ENCODE peak calls at places on chromosomes 3 and 15, in six cellular contexts. One of them, this sample, is unnamed.

GRCh38 chr3:96213393-96213792 is 601.0 kb upstream of the EPHA6 start:
- DNase-seq in breast epithelium: no peak
- DNase-seq in GM12878: no peak
- DNase-seq in sigmoid colon: no peak
- DNase-seq in heart left ventricle: no peak
- DNase-seq in erythroblast: no peak
- DNase-seq in this sample: no peak

GRCh38 chr3:39109086-39109485 is 1.6 kb downstream of the TTC21A start:
- DNase-seq in breast epithelium: no peak
- DNase-seq in GM12878: no peak
- DNase-seq in sigmoid colon: no peak
- DNase-seq in heart left ventricle: no peak
- DNase-seq in erythroblast: no peak
- DNase-seq in this sample: no peak

GRCh38 chr3:181720281-181720680 is 8.6 kb downstream of the SOX2 start:
- DNase-seq in breast epithelium: no peak
- DNase-seq in GM12878: no peak
- DNase-seq in sigmoid colon: no peak
- DNase-seq in heart left ventricle: no peak
- DNase-seq in erythroblast: peak; percentile 46
- DNase-seq in this sample: no peak

GRCh38 chr15:82699726-82700125 is 9.9 kb downstream of the AP3B2 start:
- DNase-seq in breast epithelium: no peak
- DNase-seq in GM12878: no peak
- DNase-seq in sigmoid colon: no peak
- DNase-seq in heart left ventricle: no peak
- DNase-seq in erythroblast: no peak
- DNase-seq in this sample: no peak

GRCh38 chr3:8152826-8153418 is 348.7 kb upstream of the LMCD1 start:
- DNase-seq in breast epithelium: no peak
- DNase-seq in GM12878: no peak
- DNase-seq in sigmoid colon: no peak
- DNase-seq in heart left ventricle: no peak
- DNase-seq in erythroblast: no peak
- DNase-seq in this sample: no peak

GRCh38 chr15:100090411-100090810 is 251.4 kb downstream of the ADAMTS17 start:
- DNase-seq in breast epithelium: no peak
- DNase-seq in GM12878: no peak
- DNase-seq in sigmoid colon: no peak
- DNase-seq in heart left ventricle: no peak
- DNase-seq in erythroblast: no peak
- DNase-seq in this sample: no peak

GRCh38 chr3:72745146-72745976 is 102.9 kb downstream of the SHQ1 start:
- DNase-seq in breast epithelium: no peak
- DNase-seq in GM12878: no peak
- DNase-seq in sigmoid colon: no peak
- DNase-seq in heart left ventricle: no peak
- DNase-seq in erythroblast: peak; percentile 4
- DNase-seq in this sample: no peak

GRCh38 chr3:170839518-170840100 is 30.4 kb downstream of the RPL22L1 start:
- DNase-seq in breast epithelium: no peak
- DNase-seq in GM12878: no peak
- DNase-seq in sigmoid colon: no peak
- DNase-seq in heart left ventricle: no peak
- DNase-seq in erythroblast: no peak
- DNase-seq in this sample: no peak

GRCh38 chr15:70474682-70475438 is 288.5 kb downstream of the UACA start:
- DNase-seq in breast epithelium: peak; percentile 81
- DNase-seq in GM12878: no peak
- DNase-seq in sigmoid colon: peak; percentile 83
- DNase-seq in heart left ventricle: peak; percentile 54
- DNase-seq in erythroblast: no peak
- DNase-seq in this sample: no peak

GRCh38 chr3:2837233-2837632 is 272.9 kb downstream of the IL5RA start:
- DNase-seq in breast epithelium: no peak
- DNase-seq in GM12878: no peak
- DNase-seq in sigmoid colon: no peak
- DNase-seq in heart left ventricle: no peak
- DNase-seq in erythroblast: no peak
- DNase-seq in this sample: no peak

GRCh38 chr15:45790325-45790943 is 155.6 kb downstream of the SQOR start:
- DNase-seq in breast epithelium: no peak
- DNase-seq in GM12878: no peak
- DNase-seq in sigmoid colon: no peak
- DNase-seq in heart left ventricle: no peak
- DNase-seq in erythroblast: peak; percentile 4
- DNase-seq in this sample: peak; percentile 10

GRCh38 chr3:56926513-56927282 is 124.9 kb upstream of the ARHGEF3 start:
- DNase-seq in breast epithelium: no peak
- DNase-seq in GM12878: no peak
- DNase-seq in sigmoid colon: no peak
- DNase-seq in heart left ventricle: no peak
- DNase-seq in erythroblast: no peak
- DNase-seq in this sample: no peak

GRCh38 chr15:83092309-83092976 is 15.0 kb upstream of the TM6SF1 start:
- DNase-seq in breast epithelium: no peak
- DNase-seq in GM12878: no peak
- DNase-seq in sigmoid colon: peak; percentile 73
- DNase-seq in heart left ventricle: peak; percentile 66
- DNase-seq in erythroblast: peak; percentile 89
- DNase-seq in this sample: no peak

DNA sequence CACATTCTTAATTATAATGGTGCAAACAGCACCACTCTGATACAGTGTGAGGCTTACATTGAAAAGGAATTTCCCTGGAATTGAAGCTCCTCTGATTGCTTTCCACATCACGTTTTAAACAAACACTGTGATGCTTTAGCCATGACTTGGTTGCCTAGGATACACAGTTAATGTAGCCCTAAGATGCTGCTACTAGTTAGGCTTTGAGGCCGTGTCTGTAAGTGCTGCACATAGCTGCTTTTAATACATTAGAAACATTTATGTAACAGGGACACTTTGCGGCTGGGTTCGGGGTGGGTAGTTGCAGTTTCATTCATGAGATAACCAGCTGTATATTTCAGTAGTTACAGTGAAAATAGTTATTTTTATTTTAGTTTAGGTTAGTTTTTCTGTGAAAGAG is 334.7 kb downstream of the NLGN1 start:
- DNase-seq in breast epithelium: no peak
- DNase-seq in GM12878: no peak
- DNase-seq in sigmoid colon: no peak
- DNase-seq in heart left ventricle: no peak
- DNase-seq in erythroblast: no peak
- DNase-seq in this sample: no peak
- TF ChIP-seq POLR2A in breast epithelium: no peak
- TF ChIP-seq POLR2A in GM12878: no peak
- TF ChIP-seq POLR2A in sigmoid colon: no peak
- TF ChIP-seq POLR2A in heart left ventricle: no peak
- TF ChIP-seq POLR2A in erythroblast: no peak
- TF ChIP-seq POLR2A in this sample: no peak

GRCh38 chr15:60396964-60397771 is 618 bp downstream of the ANXA2 start:
- DNase-seq in breast epithelium: peak; percentile 69
- DNase-seq in GM12878: peak; percentile 53
- DNase-seq in sigmoid colon: peak; percentile 83
- DNase-seq in heart left ventricle: peak; percentile 83
- DNase-seq in erythroblast: peak; percentile 63
- DNase-seq in this sample: no peak
- TF ChIP-seq POLR2A in breast epithelium: peak; percentile 24
- TF ChIP-seq POLR2A in GM12878: no peak
- TF ChIP-seq POLR2A in sigmoid colon: no peak
- TF ChIP-seq POLR2A in heart left ventricle: peak; percentile 27
- TF ChIP-seq POLR2A in erythroblast: no peak
- TF ChIP-seq POLR2A in this sample: no peak

GRCh38 chr15:85543741-85544155 is 163.3 kb downstream of the AKAP13 start:
- DNase-seq in breast epithelium: peak; percentile 71
- DNase-seq in GM12878: no peak
- DNase-seq in sigmoid colon: peak; percentile 88
- DNase-seq in heart left ventricle: peak; percentile 78
- DNase-seq in erythroblast: no peak
- DNase-seq in this sample: no peak
- TF ChIP-seq POLR2A in breast epithelium: no peak
- TF ChIP-seq POLR2A in GM12878: no peak
- TF ChIP-seq POLR2A in sigmoid colon: peak; percentile 19
- TF ChIP-seq POLR2A in heart left ventricle: no peak
- TF ChIP-seq POLR2A in erythroblast: no peak
- TF ChIP-seq POLR2A in this sample: no peak

DNA sequence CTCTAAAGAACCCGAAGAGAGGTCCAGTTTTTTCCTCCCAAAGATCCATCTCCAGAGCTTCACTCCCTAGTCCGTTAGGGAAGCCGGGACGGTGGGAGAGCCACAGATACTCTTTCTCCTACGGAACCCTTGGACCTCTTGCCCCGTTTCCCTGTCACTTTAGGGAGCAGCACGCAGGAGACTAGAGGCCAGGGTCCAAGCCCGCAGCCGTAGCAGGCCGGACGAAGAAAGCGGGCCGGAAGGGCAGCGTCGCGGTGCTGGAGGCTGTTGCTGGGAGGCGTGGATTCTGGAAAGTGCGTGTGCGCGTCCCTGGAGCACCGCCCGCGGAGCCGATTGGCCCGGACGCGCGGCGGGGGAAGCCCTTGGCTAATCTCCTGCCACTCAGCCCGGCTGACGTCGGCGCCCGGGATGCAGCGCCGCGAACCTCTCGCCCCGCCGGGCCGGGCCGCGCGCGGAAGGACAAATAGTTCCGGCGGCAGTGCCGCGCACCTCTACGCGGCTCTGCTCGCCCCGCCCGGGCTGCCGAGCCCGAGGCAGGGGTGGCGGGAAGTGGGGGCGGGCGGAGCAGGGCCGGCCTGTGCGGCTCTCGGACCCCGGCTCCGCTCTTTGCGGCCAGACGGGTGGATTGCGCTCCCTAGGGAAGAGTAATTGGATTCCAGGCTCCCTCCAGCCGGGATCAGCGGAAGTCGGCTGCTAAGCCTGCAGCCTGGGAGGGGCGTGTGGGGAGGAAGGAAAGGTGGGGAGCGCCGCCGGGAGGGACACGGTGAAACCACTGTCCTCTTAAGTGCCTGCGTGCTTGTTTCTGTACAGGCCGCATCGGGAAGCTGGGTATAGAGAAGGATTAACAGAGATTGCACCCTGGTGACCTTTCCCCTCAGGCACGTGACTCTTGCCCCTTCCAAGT is 31.3 kb upstream of the TCF12 start:
- DNase-seq in breast epithelium: peak; percentile 89
- DNase-seq in GM12878: peak; percentile 40
- DNase-seq in sigmoid colon: peak; percentile 97
- DNase-seq in heart left ventricle: peak; percentile 97
- DNase-seq in erythroblast: peak; percentile 98
- DNase-seq in this sample: peak; percentile 72
- TF ChIP-seq POLR2A in breast epithelium: peak; percentile 73
- TF ChIP-seq POLR2A in GM12878: peak; percentile 91
- TF ChIP-seq POLR2A in sigmoid colon: peak; percentile 72
- TF ChIP-seq POLR2A in heart left ventricle: peak; percentile 75
- TF ChIP-seq POLR2A in erythroblast: peak; percentile 82
- TF ChIP-seq POLR2A in this sample: peak; percentile 77

DNA sequence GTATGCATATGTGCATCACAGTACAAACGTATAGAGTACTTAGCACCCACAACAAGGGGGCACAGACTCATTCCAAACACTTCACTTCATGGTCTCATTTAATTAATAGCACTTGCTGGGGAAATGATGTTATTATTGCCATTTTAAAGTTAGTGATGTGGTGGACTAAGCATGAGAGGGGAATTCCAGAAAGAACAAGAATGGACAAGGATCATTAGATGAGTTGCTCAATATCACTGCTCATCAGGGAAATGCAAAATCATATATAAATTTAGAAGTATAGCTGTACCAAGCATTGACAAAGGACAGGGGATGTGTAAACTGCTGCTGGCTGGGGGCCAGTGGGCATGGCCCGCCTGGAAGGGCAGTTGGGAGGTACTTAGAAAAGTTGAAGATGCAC is 14.7 kb downstream of the PRR20G start:
- DNase-seq in breast epithelium: no peak
- DNase-seq in GM12878: no peak
- DNase-seq in sigmoid colon: no peak
- DNase-seq in heart left ventricle: no peak
- DNase-seq in erythroblast: no peak
- DNase-seq in this sample: no peak
- TF ChIP-seq POLR2A in breast epithelium: no peak
- TF ChIP-seq POLR2A in GM12878: no peak
- TF ChIP-seq POLR2A in sigmoid colon: no peak
- TF ChIP-seq POLR2A in heart left ventricle: no peak
- TF ChIP-seq POLR2A in erythroblast: no peak
- TF ChIP-seq POLR2A in this sample: no peak

GRCh38 chr15:62874933-62875625 is 167.5 kb upstream of the TPM1 start:
- DNase-seq in breast epithelium: no peak
- DNase-seq in GM12878: no peak
- DNase-seq in sigmoid colon: peak; percentile 88
- DNase-seq in heart left ventricle: no peak
- DNase-seq in erythroblast: no peak
- DNase-seq in this sample: no peak

GRCh38 chr15:62875626-62876021 is 166.9 kb upstream of the TPM1 start:
- DNase-seq in breast epithelium: no peak
- DNase-seq in GM12878: no peak
- DNase-seq in sigmoid colon: no peak
- DNase-seq in heart left ventricle: no peak
- DNase-seq in erythroblast: no peak
- DNase-seq in this sample: no peak

GRCh38 chr15:62874064-62874463 is 168.5 kb upstream of the TPM1 start:
- DNase-seq in breast epithelium: no peak
- DNase-seq in GM12878: no peak
- DNase-seq in sigmoid colon: no peak
- DNase-seq in heart left ventricle: no peak
- DNase-seq in erythroblast: no peak
- DNase-seq in this sample: no peak

GRCh38 chr15:62870216-62870615 is 172.3 kb upstream of the TPM1 start:
- DNase-seq in breast epithelium: no peak
- DNase-seq in GM12878: no peak
- DNase-seq in sigmoid colon: no peak
- DNase-seq in heart left ventricle: no peak
- DNase-seq in erythroblast: no peak
- DNase-seq in this sample: no peak

DNA sequence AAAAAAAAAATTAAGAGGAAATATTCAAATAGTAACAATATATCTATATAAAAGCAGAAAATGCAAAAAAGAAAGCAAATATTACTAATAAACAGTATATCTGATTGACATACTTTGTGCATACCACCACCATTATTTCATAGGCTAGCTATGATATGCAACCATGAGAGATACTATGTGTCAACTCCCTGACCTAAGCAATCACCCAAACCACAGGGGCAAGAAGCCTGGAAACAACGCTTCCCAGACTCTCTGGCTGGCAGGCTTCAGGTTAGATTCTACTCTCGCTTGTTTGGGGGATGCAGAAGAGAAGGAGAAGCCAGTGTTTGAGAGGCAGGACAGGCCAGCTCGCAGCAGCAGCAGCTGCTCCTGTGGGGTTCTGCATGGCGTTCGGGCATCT is 169.3 kb upstream of the TPM1 start:
- DNase-seq in breast epithelium: no peak
- DNase-seq in GM12878: no peak
- DNase-seq in sigmoid colon: no peak
- DNase-seq in heart left ventricle: no peak
- DNase-seq in erythroblast: no peak
- DNase-seq in this sample: no peak
- TF ChIP-seq POLR2A in breast epithelium: no peak
- TF ChIP-seq POLR2A in GM12878: no peak
- TF ChIP-seq POLR2A in sigmoid colon: no peak
- TF ChIP-seq POLR2A in heart left ventricle: no peak
- TF ChIP-seq POLR2A in erythroblast: no peak
- TF ChIP-seq POLR2A in this sample: no peak

DNA sequence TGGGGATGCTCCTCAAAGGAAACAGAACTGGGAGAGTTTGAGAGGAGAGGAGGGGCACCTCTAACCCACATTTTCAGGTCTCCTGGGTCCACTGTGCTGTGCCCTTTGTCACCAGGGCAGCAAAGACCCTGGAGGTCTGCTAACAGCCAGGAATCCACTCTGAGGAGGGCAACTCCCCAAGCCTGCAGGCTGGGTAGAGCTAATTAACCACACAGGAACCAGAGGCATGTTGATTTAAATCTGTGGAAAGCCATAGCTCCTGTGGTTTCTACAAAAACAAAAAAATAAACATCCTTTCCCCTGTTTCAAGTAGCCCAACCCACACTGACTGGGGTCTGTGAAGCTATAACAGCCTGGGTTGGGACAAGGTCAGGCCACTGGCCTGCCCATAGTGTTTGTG is 2.2 kb upstream of the BSN start:
- DNase-seq in breast epithelium: no peak
- DNase-seq in GM12878: no peak
- DNase-seq in sigmoid colon: no peak
- DNase-seq in heart left ventricle: no peak
- DNase-seq in erythroblast: no peak
- DNase-seq in this sample: no peak
- TF ChIP-seq POLR2A in breast epithelium: no peak
- TF ChIP-seq POLR2A in GM12878: no peak
- TF ChIP-seq POLR2A in sigmoid colon: no peak
- TF ChIP-seq POLR2A in heart left ventricle: no peak
- TF ChIP-seq POLR2A in erythroblast: no peak
- TF ChIP-seq POLR2A in this sample: no peak